ENCODE peak calls at places on chromosomes 11 and 22, in ten cellular contexts. S is HS-5, G is HFFc6, K is midbrain, M is activated gamma-delta T cell, N is NCI-H748 treated with DMSO at 0.1 percent for 48 hours, A is ovary, Y is ELR, J is EH, O is NCI-H146. X is an unnamed sample.

GRCh38 chr11:113859665-113860064 is 15.7 kb downstream of the USP28 start:
- DNase-seq in G (no peak), K (no peak), O (no peak), N (no peak), M (no peak), S (no peak), A (no peak), J (no peak), Y (no peak), X (no peak)

GRCh38 chr11:76318744-76319384 is 62.1 kb downstream of the THAP12 start:
- DNase-seq in S (peak; percentile 28), Y (peak; percentile 76), K (peak; percentile 79), O (peak; percentile 79), J (peak; percentile 69), N (peak; percentile 45), A (peak; percentile 79), M (no peak), G (peak; percentile 25), X (peak; percentile 79)

GRCh38 chr11:79375818-79376550 is 64.8 kb downstream of the TENM4 start:
- DNase-seq in A (no peak), G (no peak), S (no peak), K (no peak), J (no peak), Y (no peak), N (no peak), M (no peak), O (no peak), X (no peak)

GRCh38 chr11:112174789-112175595 is at the start of gene BCO2:
- DNase-seq in N (peak; percentile 43), M (no peak), S (no peak), K (peak; percentile 85), G (peak; percentile 75), O (peak; percentile 78), J (peak; percentile 82), A (peak; percentile 76), Y (peak; percentile 82), X (peak; percentile 67)

GRCh38 chr11:62221498-62221897 is 13.0 kb downstream of the SCGB2A1 start:
- DNase-seq in A (no peak), N (no peak), M (no peak), G (no peak), O (no peak), S (no peak), Y (no peak), K (no peak), J (no peak), X (no peak)

GRCh38 chr11:116335891-116336290 is 436.9 kb downstream of the BUD13 start:
- DNase-seq in J (no peak), S (no peak), O (no peak), Y (no peak), N (no peak), G (no peak), A (no peak), M (no peak), K (no peak), X (no peak)

GRCh38 chr22:33302549-33302948 is 244.4 kb upstream of the SYN3 start:
- DNase-seq in N (no peak), G (no peak), Y (no peak), A (no peak), K (no peak), S (no peak), O (no peak), M (no peak), J (no peak), X (no peak)

GRCh38 chr22:38455063-38455529 is at the start of gene KCNJ4:
- DNase-seq in O (no peak), S (no peak), G (no peak), A (no peak), Y (no peak), M (no peak), N (no peak), K (no peak), J (no peak), X (no peak)

GRCh38 chr11:7892059-7892699 is 38.9 kb downstream of the OR10A6 start:
- DNase-seq in Y (peak; percentile 81), S (peak; percentile 82), N (no peak), O (no peak), J (peak; percentile 86), K (no peak), G (peak; percentile 62), A (no peak), M (no peak), X (peak; percentile 54)

GRCh38 chr22:41822289-41823057 is 10.4 kb upstream of the SREBF2 start:
- DNase-seq in M (no peak), N (peak; percentile 65), K (peak; percentile 62), O (peak; percentile 44), Y (peak; percentile 92), A (no peak), S (peak; percentile 63), J (peak; percentile 61), G (peak; percentile 74), X (peak; percentile 52)

GRCh38 chr11:116641561-116642045 is 131.2 kb downstream of the BUD13 start:
- DNase-seq in G (no peak), Y (peak; percentile 36), A (peak; percentile 52), J (peak; percentile 20), K (no peak), M (no peak), O (peak; percentile 80), S (no peak), N (peak; percentile 19), X (peak; percentile 34)

GRCh38 chr11:78228467-78228866 is 39.7 kb downstream of the USP35 start:
- DNase-seq in M (no peak), K (peak; percentile 77), G (peak; percentile 50), A (no peak), S (peak; percentile 9), N (peak; percentile 43), J (peak; percentile 56), Y (peak; percentile 67), O (peak; percentile 76), X (peak; percentile 52)

GRCh38 chr11:18907391-18907790 is 31.8 kb downstream of the MRGPRX1 start:
- DNase-seq in J (no peak), S (no peak), N (no peak), Y (no peak), M (no peak), O (no peak), K (peak; percentile 0), A (no peak), G (no peak), X (no peak)

GRCh38 chr11:96229354-96229973 is 113.5 kb downstream of the MAML2 start:
- DNase-seq in Y (no peak), K (no peak), N (no peak), M (no peak), J (no peak), A (no peak), G (no peak), S (no peak), O (no peak), X (no peak)

GRCh38 chr11:15216678-15217077 is 102.0 kb downstream of the INSC start:
- DNase-seq in Y (peak; percentile 34), M (no peak), O (no peak), G (no peak), K (no peak), S (no peak), A (no peak), J (no peak), N (no peak), X (no peak)

GRCh38 chr11:65663634-65664200 is 1.0 kb upstream of the RELA start:
- DNase-seq in G (no peak), A (peak; percentile 81), N (peak; percentile 22), M (no peak), O (peak; percentile 45), K (peak; percentile 64), J (peak; percentile 66), S (no peak), Y (peak; percentile 68), X (peak; percentile 63)

GRCh38 chr11:2750601-2751522 is 51.1 kb upstream of the KCNQ1OT1 start:
- DNase-seq in Y (no peak), O (peak; percentile 73), M (no peak), N (peak; percentile 52), J (no peak), S (no peak), G (no peak), A (no peak), K (peak; percentile 22), X (no peak)

GRCh38 chr22:24589518-24590030 is 3.3 kb downstream of the LRRC75B start:
- DNase-seq in M (no peak), G (no peak), N (no peak), A (no peak), J (no peak), K (no peak), S (no peak), Y (no peak), O (no peak), X (no peak)

GRCh38 chr11:111635706-111636045 is 33.4 kb downstream of the SIK2 start:
- DNase-seq in K (peak; percentile 53), A (peak; percentile 25), G (no peak), J (peak; percentile 62), Y (peak; percentile 45), S (no peak), N (no peak), M (no peak), O (no peak), X (peak; percentile 16)